ENCODE peak calls at places on chromosome 12, in four cellular contexts. V is Peyer's patch; S is kidney; M is CD8-positive, alpha-beta T cell. D is an unnamed sample.

GRCh38 chr12:118103231-118103600 is 595 bp downstream of the VSIG10 start:
- DNase-seq in M (no peak), S (peak; percentile 82), V (peak; percentile 68), D (no peak)

GRCh38 chr12:97003276-97003675 is 96.2 kb downstream of the NEDD1 start:
- DNase-seq in S (no peak), M (no peak), V (no peak), D (no peak)

GRCh38 chr12:120710805-120711296 is 593 bp downstream of the UNC119B start:
- DNase-seq in S (peak; percentile 84), V (no peak), M (no peak), D (peak; percentile 69)

GRCh38 chr12:89671469-89671868 is 37.2 kb downstream of the ATP2B1 start:
- DNase-seq in V (no peak), M (no peak), S (no peak), D (no peak)

GRCh38 chr12:75953312-75953906 is 78.2 kb downstream of the PHLDA1 start:
- DNase-seq in S (no peak), M (no peak), V (no peak), D (no peak)

GRCh38 chr12:107288414-107289125 is 195.2 kb upstream of the CRY1 start:
- DNase-seq in V (no peak), M (no peak), S (no peak), D (no peak)

GRCh38 chr12:103442822-103443221 is 52.9 kb downstream of the C12orf42 start:
- DNase-seq in S (no peak), M (no peak), V (no peak), D (no peak)

GRCh38 chr12:31118831-31119530 is 45.3 kb downstream of the DDX11 start:
- DNase-seq in S (peak; percentile 67), M (no peak), V (peak; percentile 48), D (no peak)

GRCh38 chr12:132723764-132724140 is 13.1 kb downstream of the PGAM5 start:
- DNase-seq in V (no peak), S (no peak), M (no peak), D (no peak)

GRCh38 chr12:50242751-50243191 is 40.5 kb downstream of the LIMA1 start:
- DNase-seq in V (no peak), M (no peak), S (no peak), D (no peak)

GRCh38 chr12:76455582-76456345 is 103.8 kb downstream of the OSBPL8 start:
- DNase-seq in V (no peak), M (no peak), S (no peak), D (no peak)

GRCh38 chr12:131494141-131494733 is 216.7 kb upstream of the SFSWAP start:
- DNase-seq in S (no peak), M (no peak), V (no peak), D (no peak)

GRCh38 chr12:23947395-23947794 is 2.1 kb downstream of the SOX5 start:
- DNase-seq in S (no peak), M (no peak), V (no peak), D (no peak)

GRCh38 chr12:46187023-46187422 is 81.8 kb downstream of the SLC38A1 start:
- DNase-seq in S (no peak), M (no peak), V (no peak), D (peak; percentile 34)

DNA sequence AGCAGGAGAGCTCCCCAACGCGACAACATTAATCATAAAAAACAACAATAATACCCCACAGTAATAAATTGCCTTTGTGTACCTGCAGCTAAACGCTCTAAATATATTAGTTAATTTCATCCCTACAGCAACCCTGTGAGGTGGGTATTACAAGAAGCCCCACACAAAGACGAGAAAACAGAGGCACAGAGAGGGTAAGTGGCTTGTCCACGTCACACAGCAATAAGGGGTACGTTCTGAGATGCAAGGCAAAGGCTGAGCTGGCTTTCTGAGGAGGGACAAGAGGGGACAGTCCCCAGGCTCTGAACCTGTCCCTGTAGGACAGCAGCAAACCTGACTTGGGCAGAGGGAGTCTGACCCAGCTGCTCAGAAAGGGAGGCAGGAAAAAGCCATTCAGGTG is 78.2 kb downstream of the NCOR2 start:
- DNase-seq in S (no peak), V (no peak), M (no peak), D (no peak)
- H3K4me1 ChIP-seq in S (peaks cover 10% of the 10 kb centered on the region), V (no peaks in the 10 kb centered on the region), M (peaks cover 5% of the 10 kb centered on the region), D (no peaks in the 10 kb centered on the region)

GRCh38 chr12:11703378-11703777 is 53.9 kb downstream of the ETV6 start:
- DNase-seq in V (no peak), S (no peak), M (no peak), D (no peak)
- H3K4me1 ChIP-seq in V (no peaks in the 10 kb centered on the region), S (peaks cover 7% of the 10 kb centered on the region), M (no peaks in the 10 kb centered on the region), D (peaks cover 21% of the 10 kb centered on the region)

DNA sequence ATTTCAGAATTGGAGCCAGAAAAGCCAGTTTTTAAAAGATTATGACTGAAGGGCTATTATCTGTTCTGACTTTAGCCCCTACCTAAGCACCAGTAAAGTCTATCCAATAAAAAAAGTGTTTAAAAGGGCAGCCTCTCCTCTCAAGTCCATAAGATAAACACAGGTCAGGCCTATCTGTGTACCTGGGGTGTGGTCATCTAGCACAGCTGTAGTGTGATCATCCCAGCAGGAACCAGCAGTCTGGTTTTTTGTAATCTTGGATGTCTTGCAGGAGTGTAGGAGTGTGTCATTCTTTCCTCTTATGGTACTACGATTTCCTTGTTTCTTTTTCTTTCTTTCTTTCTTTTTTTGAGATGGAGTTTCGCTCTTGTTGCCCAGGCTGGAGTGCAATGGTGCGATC is 6.5 kb downstream of the APPL2 start:
- DNase-seq in S (no peak), V (no peak), M (no peak), D (peak; percentile 54)
- H3K4me1 ChIP-seq in S (peaks cover 12% of the 10 kb centered on the region), V (peaks cover under 1% of the 10 kb centered on the region), M (peaks cover 22% of the 10 kb centered on the region), D (peaks cover 38% of the 10 kb centered on the region)

DNA sequence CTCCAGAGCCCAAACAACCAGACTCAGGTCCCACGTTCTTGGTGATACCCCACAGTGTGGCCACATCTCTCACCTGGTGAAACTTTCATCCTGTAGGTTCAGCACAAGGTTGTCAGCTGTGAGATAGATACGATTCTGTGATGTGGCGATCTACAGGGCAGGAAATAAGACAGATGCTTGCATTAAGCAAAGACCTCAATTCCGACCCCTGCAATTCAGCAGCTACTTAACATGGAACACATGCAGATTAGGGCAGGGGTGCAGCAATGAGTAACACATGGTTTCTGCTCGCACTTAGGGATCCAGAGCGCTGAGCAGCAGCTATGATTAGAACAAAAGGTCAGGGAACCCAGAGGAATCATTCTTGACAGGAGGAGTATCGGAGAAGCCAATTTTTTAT is 4.1 kb downstream of the PHB2 start:
- DNase-seq in S (no peak), M (no peak), V (no peak), D (no peak)
- H3K4me1 ChIP-seq in S (peaks cover 21% of the 10 kb centered on the region), M (peaks cover 46% of the 10 kb centered on the region), V (peaks cover 1% of the 10 kb centered on the region), D (peaks cover 30% of the 10 kb centered on the region)

DNA sequence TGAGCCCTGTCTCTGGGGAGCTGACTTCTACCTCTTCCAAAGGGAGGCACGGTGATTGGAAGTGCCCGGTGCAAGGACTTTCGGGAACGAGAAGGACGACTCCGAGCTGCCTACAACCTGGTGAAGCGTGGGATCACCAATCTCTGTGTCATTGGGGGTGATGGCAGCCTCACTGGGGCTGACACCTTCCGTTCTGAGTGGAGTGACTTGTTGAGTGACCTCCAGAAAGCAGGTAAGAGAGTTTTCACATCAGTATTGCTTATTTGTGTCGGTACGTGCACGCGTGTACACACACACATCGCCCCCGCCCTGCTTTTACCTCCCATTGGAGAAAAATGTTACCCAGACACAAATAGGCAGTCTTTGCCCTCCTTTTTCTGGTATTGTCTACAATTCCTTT is 13.7 kb downstream of the PFKM start:
- DNase-seq in V (no peak), S (no peak), M (no peak), D (no peak)
- H3K4me1 ChIP-seq in V (no peaks in the 10 kb centered on the region), S (no peaks in the 10 kb centered on the region), M (no peaks in the 10 kb centered on the region), D (no peaks in the 10 kb centered on the region)

GRCh38 chr12:104738371-104738710 is 219.7 kb downstream of the SLC41A2 start:
- DNase-seq in M (no peak), S (peak; percentile 83), V (no peak), D (no peak)
- H3K4me1 ChIP-seq in M (peaks cover 42% of the 10 kb centered on the region), S (peaks cover 12% of the 10 kb centered on the region), V (no peaks in the 10 kb centered on the region), D (peaks cover 5% of the 10 kb centered on the region)

DNA sequence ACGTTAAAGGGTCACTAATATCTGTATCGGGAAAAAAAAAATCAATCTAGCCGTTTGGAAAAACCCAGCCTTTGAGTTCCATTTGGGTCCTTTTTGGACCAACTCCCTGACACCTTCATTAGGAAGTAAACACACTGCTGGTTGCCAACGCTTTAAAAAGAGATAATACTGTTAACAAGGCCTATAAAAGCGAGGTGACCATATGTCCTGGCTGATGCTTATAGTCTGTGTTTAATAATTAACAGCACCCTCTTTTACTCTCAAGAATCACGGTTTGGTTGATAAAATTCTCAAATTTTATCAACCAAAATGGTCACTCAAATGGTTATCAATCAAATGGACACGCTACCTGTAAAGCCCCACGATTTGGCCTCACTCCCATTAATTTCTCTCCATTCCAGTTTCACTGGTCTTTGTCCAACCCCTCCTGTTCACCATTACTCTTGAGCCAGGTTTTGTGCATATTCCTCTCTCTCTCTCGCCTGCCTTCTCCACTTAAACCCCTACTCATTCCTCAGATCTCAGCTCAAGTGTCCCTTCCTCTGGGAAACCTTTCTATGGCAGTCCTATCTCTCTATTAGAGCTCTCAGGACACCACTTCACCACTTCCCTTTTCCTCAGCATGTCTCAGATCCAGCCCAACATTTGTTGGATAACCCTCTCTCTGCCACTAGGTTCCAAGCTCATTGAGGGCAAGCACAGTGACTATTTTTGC is 9.5 kb downstream of the BTG1 start:
- DNase-seq in S (no peak), V (no peak), M (no peak), D (no peak)
- H3K4me1 ChIP-seq in S (peaks cover 27% of the 10 kb centered on the region), V (no peaks in the 10 kb centered on the region), M (peaks cover 57% of the 10 kb centered on the region), D (peaks cover 32% of the 10 kb centered on the region)

DNA sequence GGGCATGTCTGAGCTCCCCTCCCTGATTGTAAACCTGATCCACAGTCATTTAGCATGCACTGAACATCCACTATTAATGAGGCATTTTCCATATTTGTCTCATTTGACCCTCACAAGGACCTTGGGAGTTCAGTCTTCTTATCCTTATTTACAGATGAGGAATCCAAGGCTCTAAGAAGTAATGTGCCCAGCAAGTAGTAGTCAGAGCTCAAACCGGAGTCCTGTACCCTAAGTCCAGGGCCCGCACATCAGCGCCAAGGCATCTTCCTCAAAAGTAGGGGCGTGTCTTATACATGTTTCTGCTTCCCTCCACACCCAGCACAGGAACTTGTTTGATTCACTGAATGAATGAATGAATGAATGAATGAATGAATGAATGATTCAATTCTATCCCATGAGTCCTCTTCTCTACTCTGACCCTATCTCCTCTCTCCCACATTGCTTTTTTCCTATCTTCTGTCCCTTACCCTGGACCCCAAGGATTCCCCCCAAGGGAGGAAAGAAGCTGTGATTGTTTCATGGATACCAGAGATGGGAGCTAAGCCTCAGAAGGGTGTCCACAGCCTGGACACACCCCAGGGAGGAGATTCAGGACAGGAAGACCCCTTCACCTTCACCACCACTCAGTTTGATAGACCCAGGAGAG is 21.8 kb upstream of the KRT8 start:
- DNase-seq in V (no peak), M (no peak), S (no peak), D (no peak)
- H3K4me1 ChIP-seq in V (peaks cover 4% of the 10 kb centered on the region), M (no peaks in the 10 kb centered on the region), S (peaks cover 22% of the 10 kb centered on the region), D (peaks cover 34% of the 10 kb centered on the region)

GRCh38 chr12:94674835-94675234 is 24.5 kb upstream of the TMCC3 start:
- DNase-seq in M (no peak), S (no peak), V (no peak), D (no peak)
- H3K4me1 ChIP-seq in M (peaks cover 20% of the 10 kb centered on the region), S (peaks cover 8% of the 10 kb centered on the region), V (no peaks in the 10 kb centered on the region), D (no peaks in the 10 kb centered on the region)

D was measured in mucosa of descending colon.